ENCODE peak calls at places on chromosome 17, in nine cellular contexts. Z, I, M, P, H, C, Q, S and K are unnamed samples.

GRCh38 chr17:60091109-60091508 is 12.4 kb upstream of the HEATR6 start:
- DNase-seq in P (no peak), C (no peak), I (no peak), Q (no peak), H (no peak), S (no peak), Z (no peak), M (no peak), K (no peak)

GRCh38 chr17:62653002-62653830 is 25.7 kb downstream of the MRC2 start:
- DNase-seq in Z (peak), P (peak), H (peak), Q (no peak), M (no peak), S (no peak), C (peak), I (peak), K (peak)

GRCh38 chr17:81434079-81434478 is 38.8 kb downstream of the BAHCC1 start:
- DNase-seq in C (no peak), Q (no peak), S (no peak), M (no peak), H (no peak), P (no peak), Z (no peak), I (no peak), K (peak)

GRCh38 chr17:64254755-64255154 is 8.3 kb downstream of the TEX2 start:
- DNase-seq in P (no peak), H (no peak), Q (no peak), S (no peak), M (no peak), C (no peak), Z (no peak), I (no peak), K (no peak)

GRCh38 chr17:61668486-61668885 is 77.5 kb upstream of the NACA2 start:
- DNase-seq in C (no peak), I (no peak), Z (no peak), S (no peak), M (no peak), Q (no peak), H (no peak), P (no peak), K (no peak)

GRCh38 chr17:58156839-58157803 is 8.9 kb downstream of the OR4D1 start:
- DNase-seq in Q (no peak), P (peak), C (no peak), M (no peak), Z (peak), H (no peak), I (peak), S (no peak), K (peak)

GRCh38 chr17:81116704-81117103 is 48.6 kb upstream of the PVALEF start:
- DNase-seq in M (no peak), C (no peak), Z (no peak), Q (no peak), H (no peak), I (no peak), S (no peak), P (no peak), K (no peak)

GRCh38 chr17:50222922-50223321 is 21.5 kb upstream of the COL1A1 start:
- DNase-seq in H (no peak), S (no peak), P (no peak), C (no peak), M (no peak), Z (no peak), Q (no peak), I (no peak), K (peak)

GRCh38 chr17:18326039-18326438 is 10.9 kb downstream of the SMCR8 start:
- DNase-seq in S (no peak), Z (no peak), I (no peak), M (no peak), H (no peak), C (no peak), Q (no peak), P (no peak), K (no peak)

GRCh38 chr17:17119533-17119932 is 77.3 kb downstream of the MPRIP start:
- DNase-seq in Q (peak), S (no peak), H (no peak), I (no peak), Z (peak), M (no peak), C (peak), P (no peak), K (peak)

GRCh38 chr17:81537343-81537855 is 9.2 kb downstream of the FSCN2 start:
- DNase-seq in M (no peak), Z (no peak), Q (no peak), S (no peak), P (no peak), H (no peak), I (peak), C (no peak), K (no peak)

GRCh38 chr17:77445030-77445907 is 304.5 kb downstream of the SEC14L1 start:
- DNase-seq in H (no peak), P (no peak), C (peak), Q (no peak), Z (peak), I (no peak), M (no peak), S (no peak), K (peak)

GRCh38 chr17:32912218-32912897 is 15.6 kb upstream of the TMEM98 start:
- DNase-seq in Q (peak), S (peak), H (peak), P (peak), I (peak), C (peak), M (no peak), Z (no peak), K (peak)

GRCh38 chr17:60129164-60129563 is 20.6 kb upstream of the CA4 start:
- DNase-seq in Q (no peak), S (no peak), I (no peak), P (no peak), C (no peak), M (no peak), H (no peak), Z (no peak), K (no peak)

GRCh38 chr17:81599719-81600486 is 37.0 kb downstream of the NPLOC4 start:
- DNase-seq in Q (no peak), P (peak), H (no peak), C (peak), I (no peak), M (no peak), Z (no peak), S (no peak), K (peak)

GRCh38 chr17:56616239-56616638 is 22.7 kb downstream of the NOG start:
- DNase-seq in C (no peak), H (no peak), I (no peak), Q (no peak), S (no peak), M (no peak), P (no peak), Z (no peak), K (no peak)

GRCh38 chr17:47687748-47688147 is 6.2 kb upstream of the TBKBP1 start:
- DNase-seq in P (no peak), I (no peak), Z (no peak), M (no peak), C (peak), H (no peak), Q (no peak), S (no peak), K (peak)

GRCh38 chr17:12229315-12229714 is 208.6 kb downstream of the MAP2K4 start:
- DNase-seq in Q (no peak), P (no peak), I (no peak), M (no peak), Z (no peak), S (no peak), H (no peak), C (no peak), K (no peak)

GRCh38 chr17:8442310-8442709 is 6.6 kb downstream of the NDEL1 start:
- DNase-seq in S (no peak), H (no peak), Z (no peak), C (no peak), M (no peak), Q (no peak), P (no peak), I (no peak), K (no peak)

GRCh38 chr17:44830359-44831269 is 527 bp upstream of the GJC1 start:
- DNase-seq in Q (no peak), C (no peak), S (no peak), I (peak), M (no peak), P (peak), H (no peak), Z (no peak), K (peak)

GRCh38 chr17:70905796-70906195 is 736.5 kb downstream of the KCNJ2 start:
- DNase-seq in I (peak), C (peak), P (peak), Q (peak), H (no peak), M (no peak), Z (no peak), S (no peak), K (peak)

GRCh38 chr17:3025421-3026124 is 37.8 kb downstream of the OR1D5 start:
- DNase-seq in M (no peak), Q (no peak), I (no peak), S (no peak), Z (no peak), C (no peak), P (no peak), H (no peak), K (no peak)

GRCh38 chr17:67068999-67069398 is 24.6 kb downstream of the CACNG1 start:
- DNase-seq in Q (no peak), C (peak), I (no peak), M (no peak), Z (no peak), P (no peak), S (no peak), H (no peak), K (no peak)

GRCh38 chr17:10046259-10046658 is 141.2 kb upstream of the RCVRN start:
- DNase-seq in Z (no peak), Q (no peak), P (no peak), H (no peak), I (no peak), M (no peak), C (no peak), S (no peak), K (no peak)

GRCh38 chr17:10171057-10171456 is 27.3 kb downstream of the GAS7 start:
- DNase-seq in M (no peak), C (no peak), H (peak), P (peak), Q (no peak), I (no peak), S (no peak), Z (no peak), K (peak)

GRCh38 chr17:4947010-4947410 is 1.3 kb downstream of the PFN1 start:
- DNase-seq in C (no peak), I (no peak), P (peak), H (no peak), M (no peak), S (no peak), Z (no peak), Q (no peak), K (peak)
- H3K27ac ChIP-seq in C (peak), I (peak), P (peak), H (peak), M (peak), S (peak), Z (peak), Q (peak), K (peak)

GRCh38 chr17:27674335-27674734 is 43.3 kb downstream of the LGALS9 start:
- DNase-seq in Z (no peak), S (no peak), H (no peak), M (no peak), Q (no peak), P (no peak), C (no peak), I (no peak), K (no peak)

GRCh38 chr17:27670791-27671590 is 40.0 kb downstream of the LGALS9 start:
- DNase-seq in P (no peak), Z (no peak), M (no peak), I (no peak), C (no peak), H (no peak), Q (no peak), S (no peak), K (no peak)

GRCh38 chr17:27669136-27669535 is 38.1 kb downstream of the LGALS9 start:
- DNase-seq in P (no peak), I (no peak), M (no peak), C (no peak), Z (no peak), Q (no peak), H (no peak), S (no peak), K (no peak)

GRCh38 chr17:27669850-27670249 is 38.9 kb downstream of the LGALS9 start:
- DNase-seq in Q (no peak), C (no peak), S (no peak), H (no peak), M (no peak), Z (no peak), I (no peak), P (no peak), K (no peak)

DNA sequence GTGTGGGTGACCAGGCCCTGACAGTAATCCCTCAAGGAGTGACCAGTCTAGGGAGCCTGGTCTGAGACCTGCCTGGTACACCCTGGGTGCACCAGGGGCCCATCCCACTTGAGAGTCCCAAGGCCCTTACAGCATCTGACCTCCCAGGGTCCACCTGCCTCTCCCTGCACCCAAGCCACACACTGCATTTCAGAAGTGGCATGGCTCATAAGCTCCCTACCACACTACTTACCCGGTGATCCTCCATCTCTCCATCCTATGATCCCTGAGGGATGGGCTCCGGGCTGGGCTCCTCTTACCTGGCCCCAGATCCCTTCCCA is 40.6 kb downstream of the LGALS9 start:
- DNase-seq in I (no peak), Z (no peak), H (no peak), M (no peak), S (no peak), P (no peak), Q (no peak), C (no peak), K (no peak)
- H3K27ac ChIP-seq in I (no peak), Z (no peak), H (no peak), M (no peak), S (no peak), P (no peak), Q (no peak), C (no peak), K (no peak)

GRCh38 chr17:35578195-35578928 is at the start of gene PEX12:
- DNase-seq in S (peak), P (peak), H (peak), Z (peak), I (peak), C (peak), M (peak), Q (no peak), K (peak)

GRCh38 chr17:35578929-35579448 is 618 bp upstream of the PEX12 start:
- DNase-seq in I (no peak), H (no peak), Q (no peak), S (no peak), P (no peak), C (no peak), Z (no peak), M (no peak), K (no peak)

GRCh38 chr17:35577826-35578194 is 561 bp downstream of the PEX12 start:
- DNase-seq in M (no peak), H (no peak), C (peak), Q (no peak), I (peak), Z (no peak), P (no peak), S (no peak), K (peak)

GRCh38 chr17:35575759-35576158 is 2.6 kb downstream of the PEX12 start:
- DNase-seq in C (no peak), H (no peak), Z (no peak), Q (no peak), I (no peak), P (no peak), S (no peak), M (no peak), K (no peak)
- H3K27ac ChIP-seq in C (no peak), H (no peak), Z (no peak), Q (no peak), I (no peak), P (no peak), S (no peak), M (no peak), K (no peak)

DNA sequence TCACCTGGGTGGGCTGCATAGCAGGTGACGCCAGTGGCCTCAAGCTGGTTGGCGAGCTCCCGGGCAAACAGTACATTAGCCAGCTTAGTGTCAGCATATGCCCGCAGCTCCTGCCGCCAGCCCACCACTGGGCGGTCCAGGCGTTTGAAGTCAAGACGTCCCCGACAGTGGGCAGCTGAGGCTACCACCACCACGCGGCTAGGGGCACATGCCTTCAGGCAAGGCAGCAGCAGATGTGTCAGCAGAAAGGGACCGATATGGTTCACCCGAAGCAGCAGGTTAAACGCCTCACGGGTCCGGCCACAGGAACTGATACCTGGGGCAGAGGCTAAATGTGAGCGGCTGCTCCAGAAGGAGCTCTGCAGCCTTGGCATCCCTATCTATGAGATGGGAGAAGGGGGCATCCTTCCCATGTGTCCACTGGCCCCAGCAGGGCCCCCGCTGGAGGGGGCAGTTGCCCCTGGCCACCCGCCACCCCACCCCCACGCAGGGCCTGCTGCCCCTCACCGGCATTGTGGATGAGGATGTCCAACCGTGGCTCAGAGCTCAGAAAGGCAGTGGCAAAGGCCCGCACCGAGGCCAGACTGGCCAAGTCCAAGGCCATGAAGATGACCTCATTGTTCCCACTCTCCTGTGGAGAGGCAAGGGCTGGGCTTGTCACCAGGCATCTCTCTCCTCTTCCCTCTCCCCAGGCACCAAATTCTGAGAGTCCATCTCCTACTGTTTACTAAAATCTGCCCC is 1.7 kb downstream of the DHRS13 start:
- DNase-seq in P (no peak), M (no peak), I (peak), C (no peak), H (no peak), Q (no peak), S (no peak), Z (no peak), K (no peak)
- H3K27ac ChIP-seq in P (no peak), M (no peak), I (no peak), C (no peak), H (peak), Q (no peak), S (no peak), Z (peak), K (no peak)

GRCh38 chr17:28895794-28896447 is 1.6 kb downstream of the FLOT2 start:
- DNase-seq in I (no peak), Q (no peak), H (no peak), P (no peak), C (no peak), Z (no peak), S (no peak), M (no peak), K (no peak)

GRCh38 chr17:28896884-28897768 is at the start of gene FLOT2:
- DNase-seq in I (peak), Q (no peak), Z (peak), C (peak), S (peak), H (peak), P (peak), M (no peak), K (peak)

GRCh38 chr17:28897769-28898259 is 281 bp upstream of the FLOT2 start:
- DNase-seq in I (no peak), S (no peak), C (no peak), Q (no peak), P (no peak), Z (no peak), M (no peak), H (no peak), K (no peak)

GRCh38 chr17:28898261-28898955 is 875 bp upstream of the FLOT2 start:
- DNase-seq in S (no peak), H (no peak), M (no peak), P (no peak), I (no peak), Q (no peak), Z (no peak), C (no peak), K (no peak)

DNA sequence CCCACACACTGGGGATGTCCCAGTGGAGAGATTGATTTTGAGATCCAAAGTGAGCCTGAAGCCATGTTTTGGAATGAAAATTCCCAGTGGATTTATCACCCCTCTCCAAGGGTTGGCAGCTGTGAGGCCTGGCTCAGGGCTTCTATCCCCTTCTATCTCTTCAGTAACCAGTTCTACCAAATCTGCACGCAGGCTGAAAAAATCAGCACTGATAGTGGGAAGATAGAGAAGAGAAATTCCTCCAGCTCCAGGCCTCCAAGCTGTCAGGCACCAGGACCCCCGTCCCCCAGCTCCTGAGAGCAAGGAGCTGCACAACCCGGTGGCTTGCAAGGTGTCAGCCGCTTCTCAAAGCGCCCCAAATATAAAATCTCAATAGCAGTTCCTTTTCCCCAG is 1.0 kb downstream of the FLOT2 start:
- DNase-seq in I (no peak), Q (no peak), Z (no peak), H (no peak), S (no peak), P (no peak), C (no peak), M (no peak), K (peak)
- H3K27ac ChIP-seq in I (peak), Q (no peak), Z (peak), H (peak), S (peak), P (peak), C (peak), M (peak), K (peak)

DNA sequence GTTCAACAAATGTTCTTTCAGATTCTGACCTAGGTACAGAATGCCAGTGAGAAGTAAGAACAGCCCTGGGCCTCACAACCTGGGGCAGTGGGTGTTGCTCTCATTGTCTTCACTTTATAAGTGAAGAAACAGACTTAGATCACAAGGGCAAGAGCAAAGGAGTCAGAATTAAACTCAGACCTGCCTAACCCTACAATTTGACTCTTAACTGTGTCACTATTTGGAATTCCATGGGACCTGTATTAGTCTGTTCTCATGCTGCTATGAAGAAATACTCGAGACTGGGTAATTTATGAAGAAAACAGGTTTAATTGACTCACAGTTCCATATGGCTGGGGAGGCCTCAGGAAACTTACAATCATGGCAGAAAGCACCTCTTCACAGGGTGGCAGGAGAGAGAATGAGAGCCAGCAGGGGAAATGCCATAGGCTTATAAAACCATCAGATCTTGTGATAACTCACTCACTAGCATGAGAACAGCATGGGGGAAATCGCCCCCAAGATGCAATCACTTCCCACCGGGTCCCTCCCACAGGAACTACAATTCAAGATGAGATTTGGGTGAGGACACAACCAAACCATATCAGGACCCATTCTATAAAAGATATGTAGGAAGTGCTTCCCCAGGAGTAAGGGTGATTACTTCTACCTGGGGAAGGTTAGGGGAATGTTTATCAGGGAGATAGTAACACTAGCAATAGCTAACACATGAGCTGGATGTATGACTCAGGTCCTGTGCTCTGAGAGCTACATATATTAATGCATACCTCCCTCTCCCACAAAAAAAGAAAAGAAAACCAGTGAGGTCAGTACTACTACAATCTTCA is 270.1 kb downstream of the SOX9 start:
- DNase-seq in Z (no peak), C (peak), M (no peak), P (no peak), H (no peak), Q (no peak), I (no peak), S (no peak), K (peak)
- H3K27ac ChIP-seq in Z (no peak), C (no peak), M (no peak), P (no peak), H (no peak), Q (peak), I (peak), S (no peak), K (no peak)